ENCODE peak calls at places on chromosomes 12 and 14, in six cellular contexts. One of them, this sample, is unnamed.

GRCh38 chr12:51217133-51217967 is 512 bp downstream of the POU6F1 start:
- DNase-seq in choroid plexus epithelial cell: peak
- DNase-seq in fibroblast of mammary gland: peak
- DNase-seq in gastrocnemius medialis: peak
- DNase-seq in stimulated activated CD4-positive, alpha-beta T cell treated with anti-CD3 and anti-CD28 coated beads, Interleukin-12 subunit alpha, Interleukin-12 subunit beta, amount 100 ng/mL, for 4 hours: peak
- DNase-seq in heart right ventricle: peak
- DNase-seq in this sample: no peak

GRCh38 chr12:53053223-53054111 is 3.6 kb downstream of the TNS2 start:
- DNase-seq in choroid plexus epithelial cell: peak
- DNase-seq in fibroblast of mammary gland: no peak
- DNase-seq in gastrocnemius medialis: peak
- DNase-seq in stimulated activated CD4-positive, alpha-beta T cell treated with anti-CD3 and anti-CD28 coated beads, Interleukin-12 subunit alpha, Interleukin-12 subunit beta, amount 100 ng/mL, for 4 hours: peak
- DNase-seq in heart right ventricle: peak
- DNase-seq in this sample: no peak

GRCh38 chr14:80587096-80587724 is 354.3 kb downstream of the CEP128 start:
- DNase-seq in choroid plexus epithelial cell: peak
- DNase-seq in fibroblast of mammary gland: peak
- DNase-seq in gastrocnemius medialis: no peak
- DNase-seq in stimulated activated CD4-positive, alpha-beta T cell treated with anti-CD3 and anti-CD28 coated beads, Interleukin-12 subunit alpha, Interleukin-12 subunit beta, amount 100 ng/mL, for 4 hours: no peak
- DNase-seq in heart right ventricle: no peak
- DNase-seq in this sample: peak

GRCh38 chr14:66238969-66239368 is 247.2 kb upstream of the CCDC196 start:
- DNase-seq in choroid plexus epithelial cell: no peak
- DNase-seq in fibroblast of mammary gland: peak
- DNase-seq in gastrocnemius medialis: no peak
- DNase-seq in stimulated activated CD4-positive, alpha-beta T cell treated with anti-CD3 and anti-CD28 coated beads, Interleukin-12 subunit alpha, Interleukin-12 subunit beta, amount 100 ng/mL, for 4 hours: no peak
- DNase-seq in heart right ventricle: peak
- DNase-seq in this sample: peak

GRCh38 chr12:51898937-51899336 is 8.4 kb upstream of the ACVRL1 start:
- DNase-seq in choroid plexus epithelial cell: no peak
- DNase-seq in fibroblast of mammary gland: peak
- DNase-seq in gastrocnemius medialis: no peak
- DNase-seq in stimulated activated CD4-positive, alpha-beta T cell treated with anti-CD3 and anti-CD28 coated beads, Interleukin-12 subunit alpha, Interleukin-12 subunit beta, amount 100 ng/mL, for 4 hours: no peak
- DNase-seq in heart right ventricle: no peak
- DNase-seq in this sample: no peak

GRCh38 chr12:114904254-114905003 is 220.5 kb upstream of the TBX3 start:
- DNase-seq in choroid plexus epithelial cell: peak
- DNase-seq in fibroblast of mammary gland: peak
- DNase-seq in gastrocnemius medialis: no peak
- DNase-seq in stimulated activated CD4-positive, alpha-beta T cell treated with anti-CD3 and anti-CD28 coated beads, Interleukin-12 subunit alpha, Interleukin-12 subunit beta, amount 100 ng/mL, for 4 hours: no peak
- DNase-seq in heart right ventricle: no peak
- DNase-seq in this sample: peak

GRCh38 chr14:72457641-72458040 is 436.3 kb downstream of the DPF3 start:
- DNase-seq in choroid plexus epithelial cell: peak
- DNase-seq in fibroblast of mammary gland: peak
- DNase-seq in gastrocnemius medialis: no peak
- DNase-seq in stimulated activated CD4-positive, alpha-beta T cell treated with anti-CD3 and anti-CD28 coated beads, Interleukin-12 subunit alpha, Interleukin-12 subunit beta, amount 100 ng/mL, for 4 hours: no peak
- DNase-seq in heart right ventricle: no peak
- DNase-seq in this sample: peak

GRCh38 chr12:68964013-68964412 is 31.0 kb upstream of the CPM start:
- DNase-seq in choroid plexus epithelial cell: no peak
- DNase-seq in fibroblast of mammary gland: no peak
- DNase-seq in gastrocnemius medialis: no peak
- DNase-seq in stimulated activated CD4-positive, alpha-beta T cell treated with anti-CD3 and anti-CD28 coated beads, Interleukin-12 subunit alpha, Interleukin-12 subunit beta, amount 100 ng/mL, for 4 hours: no peak
- DNase-seq in heart right ventricle: no peak
- DNase-seq in this sample: no peak

GRCh38 chr12:50110762-50111416 is 1.1 kb upstream of the COX14 start:
- DNase-seq in choroid plexus epithelial cell: peak
- DNase-seq in fibroblast of mammary gland: peak
- DNase-seq in gastrocnemius medialis: peak
- DNase-seq in stimulated activated CD4-positive, alpha-beta T cell treated with anti-CD3 and anti-CD28 coated beads, Interleukin-12 subunit alpha, Interleukin-12 subunit beta, amount 100 ng/mL, for 4 hours: no peak
- DNase-seq in heart right ventricle: peak
- DNase-seq in this sample: peak

GRCh38 chr12:103331643-103332042 is 164.1 kb downstream of the C12orf42 start:
- DNase-seq in choroid plexus epithelial cell: no peak
- DNase-seq in fibroblast of mammary gland: no peak
- DNase-seq in gastrocnemius medialis: no peak
- DNase-seq in stimulated activated CD4-positive, alpha-beta T cell treated with anti-CD3 and anti-CD28 coated beads, Interleukin-12 subunit alpha, Interleukin-12 subunit beta, amount 100 ng/mL, for 4 hours: no peak
- DNase-seq in heart right ventricle: no peak
- DNase-seq in this sample: no peak

GRCh38 chr12:27866382-27867101 is 86.5 kb upstream of the MANSC4 start:
- DNase-seq in choroid plexus epithelial cell: peak
- DNase-seq in fibroblast of mammary gland: peak
- DNase-seq in gastrocnemius medialis: no peak
- DNase-seq in stimulated activated CD4-positive, alpha-beta T cell treated with anti-CD3 and anti-CD28 coated beads, Interleukin-12 subunit alpha, Interleukin-12 subunit beta, amount 100 ng/mL, for 4 hours: no peak
- DNase-seq in heart right ventricle: no peak
- DNase-seq in this sample: peak

GRCh38 chr12:77032406-77032805 is 33.0 kb downstream of the E2F7 start:
- DNase-seq in choroid plexus epithelial cell: peak
- DNase-seq in fibroblast of mammary gland: peak
- DNase-seq in gastrocnemius medialis: no peak
- DNase-seq in stimulated activated CD4-positive, alpha-beta T cell treated with anti-CD3 and anti-CD28 coated beads, Interleukin-12 subunit alpha, Interleukin-12 subunit beta, amount 100 ng/mL, for 4 hours: no peak
- DNase-seq in heart right ventricle: no peak
- DNase-seq in this sample: peak

GRCh38 chr12:114355389-114356088 is 50.4 kb downstream of the TBX5 start:
- DNase-seq in choroid plexus epithelial cell: no peak
- DNase-seq in fibroblast of mammary gland: no peak
- DNase-seq in gastrocnemius medialis: no peak
- DNase-seq in stimulated activated CD4-positive, alpha-beta T cell treated with anti-CD3 and anti-CD28 coated beads, Interleukin-12 subunit alpha, Interleukin-12 subunit beta, amount 100 ng/mL, for 4 hours: no peak
- DNase-seq in heart right ventricle: peak
- DNase-seq in this sample: no peak

This sample was measured in fibroblast of the aortic adventitia.